ENCODE peak calls at places on chromosome 1, in six cellular contexts. One of them, this sample, is unnamed.

GRCh38 chr1:221503268-221503667 is 238.6 kb downstream of the DUSP10 start:
- DNase-seq in AG04450: no peak
- DNase-seq in NK-92 treated with Interleukin-12 subunit alpha and Interleukin-12 subunit beta, amount 100 ng/mL, for 24 hours: no peak
- DNase-seq in GM06990: no peak
- DNase-seq in NCI-H2081: no peak
- DNase-seq in NCI-H2171: no peak
- DNase-seq in this sample: no peak

GRCh38 chr1:20185834-20186782 is at the start of the genes PLA2G2C and UBXN10:
- DNase-seq in AG04450: no peak
- DNase-seq in NK-92 treated with Interleukin-12 subunit alpha and Interleukin-12 subunit beta, amount 100 ng/mL, for 24 hours: no peak
- DNase-seq in GM06990: peak; percentile 47
- DNase-seq in NCI-H2081: no peak
- DNase-seq in NCI-H2171: no peak
- DNase-seq in this sample: peak; percentile 65

GRCh38 chr1:199550384-199551067 is 477.0 kb upstream of the NR5A2 start:
- DNase-seq in AG04450: no peak
- DNase-seq in NK-92 treated with Interleukin-12 subunit alpha and Interleukin-12 subunit beta, amount 100 ng/mL, for 24 hours: no peak
- DNase-seq in GM06990: no peak
- DNase-seq in NCI-H2081: no peak
- DNase-seq in NCI-H2171: no peak
- DNase-seq in this sample: peak; percentile 10

GRCh38 chr1:112263464-112263863 is 132.6 kb upstream of the CTTNBP2NL start:
- DNase-seq in AG04450: no peak
- DNase-seq in NK-92 treated with Interleukin-12 subunit alpha and Interleukin-12 subunit beta, amount 100 ng/mL, for 24 hours: no peak
- DNase-seq in GM06990: no peak
- DNase-seq in NCI-H2081: no peak
- DNase-seq in NCI-H2171: no peak
- DNase-seq in this sample: peak; percentile 35

GRCh38 chr1:162235261-162235780 is 141.3 kb downstream of the SPATA46 start:
- DNase-seq in AG04450: no peak
- DNase-seq in NK-92 treated with Interleukin-12 subunit alpha and Interleukin-12 subunit beta, amount 100 ng/mL, for 24 hours: no peak
- DNase-seq in GM06990: no peak
- DNase-seq in NCI-H2081: no peak
- DNase-seq in NCI-H2171: no peak
- DNase-seq in this sample: no peak

GRCh38 chr1:89142160-89142559 is 16.2 kb upstream of the GBP2 start:
- DNase-seq in AG04450: no peak
- DNase-seq in NK-92 treated with Interleukin-12 subunit alpha and Interleukin-12 subunit beta, amount 100 ng/mL, for 24 hours: no peak
- DNase-seq in GM06990: no peak
- DNase-seq in NCI-H2081: no peak
- DNase-seq in NCI-H2171: no peak
- DNase-seq in this sample: no peak

GRCh38 chr1:244839656-244840055 is 4.2 kb downstream of the COX20 start:
- DNase-seq in AG04450: no peak
- DNase-seq in NK-92 treated with Interleukin-12 subunit alpha and Interleukin-12 subunit beta, amount 100 ng/mL, for 24 hours: no peak
- DNase-seq in GM06990: no peak
- DNase-seq in NCI-H2081: no peak
- DNase-seq in NCI-H2171: no peak
- DNase-seq in this sample: no peak

GRCh38 chr1:21289127-21289526 is 1.1 kb downstream of the ECE1 start:
- DNase-seq in AG04450: no peak
- DNase-seq in NK-92 treated with Interleukin-12 subunit alpha and Interleukin-12 subunit beta, amount 100 ng/mL, for 24 hours: no peak
- DNase-seq in GM06990: no peak
- DNase-seq in NCI-H2081: no peak
- DNase-seq in NCI-H2171: no peak
- DNase-seq in this sample: no peak